ENCODE peak calls at places on chromosomes 6 and 20, in five cellular contexts. E, G, T, D and X are unnamed samples.

GRCh38 chr6:24205020-24205492 is 79.0 kb downstream of the NRSN1 start:
- DNase-seq in E (peak), G (peak), T (no peak), D (no peak), X (no peak)

GRCh38 chr6:104414723-104415122 is 445.0 kb downstream of the HACE1 start:
- DNase-seq in E (peak), G (no peak), T (no peak), D (no peak), X (no peak)

GRCh38 chr6:39416728-39417127 is 94.2 kb upstream of the KCNK16 start:
- DNase-seq in E (no peak), G (peak), T (peak), D (no peak), X (no peak)

GRCh38 chr20:35661013-35661412 is 3.7 kb downstream of the CPNE1 start:
- DNase-seq in E (no peak), G (peak), T (no peak), D (no peak), X (no peak)

GRCh38 chr6:6749791-6750434 is 161.4 kb downstream of the LY86 start:
- DNase-seq in E (no peak), G (peak), T (peak), D (no peak), X (no peak)

GRCh38 chr20:24134284-24134683 is 145.7 kb upstream of the GGTLC1 start:
- DNase-seq in E (no peak), G (no peak), T (peak), D (no peak), X (no peak)

GRCh38 chr6:140269766-140270165 is 895.3 kb upstream of the CITED2 start:
- DNase-seq in E (no peak), G (peak), T (no peak), D (no peak), X (no peak)

GRCh38 chr6:77457720-77458349 is 5.5 kb downstream of the HTR1B start:
- DNase-seq in E (peak), G (peak), T (peak), D (no peak), X (no peak)

GRCh38 chr20:41330343-41330720 is 10.3 kb upstream of the LPIN3 start:
- DNase-seq in E (no peak), G (peak), T (peak), D (no peak), X (no peak)

GRCh38 chr20:59515013-59515905 is 89.1 kb upstream of the PHACTR3 start:
- DNase-seq in E (peak), G (peak), T (peak), D (no peak), X (no peak)

GRCh38 chr6:34138191-34138590 is 7.7 kb downstream of the GRM4 start:
- DNase-seq in E (no peak), G (no peak), T (no peak), D (no peak), X (no peak)

GRCh38 chr6:70180904-70181599 is 121.8 kb downstream of the COL9A1 start:
- DNase-seq in E (no peak), G (no peak), T (no peak), D (no peak), X (no peak)

GRCh38 chr20:61900376-61901293 is 165.0 kb downstream of the TAF4 start:
- DNase-seq in E (no peak), G (no peak), T (no peak), D (no peak), X (no peak)

GRCh38 chr6:74931567-74931966 is 274.3 kb downstream of the COL12A1 start:
- DNase-seq in E (no peak), G (peak), T (no peak), D (no peak), X (no peak)

GRCh38 chr6:157550114-157550989 is 169.4 kb downstream of the ZDHHC14 start:
- DNase-seq in E (no peak), G (no peak), T (peak), D (no peak), X (no peak)

GRCh38 chr6:131923356-131923755 is 27.8 kb downstream of the CCN2 start:
- DNase-seq in E (peak), G (peak), T (peak), D (no peak), X (no peak)

GRCh38 chr6:152952045-152952444 is 30.8 kb downstream of the FBXO5 start:
- DNase-seq in E (no peak), G (peak), T (no peak), D (no peak), X (no peak)

GRCh38 chr6:164178933-164179332 is 764.4 kb downstream of the QKI start:
- DNase-seq in E (no peak), G (no peak), T (no peak), D (no peak), X (no peak)

GRCh38 chr6:111589366-111589765 is 16.3 kb downstream of the TRAF3IP2 start:
- DNase-seq in E (no peak), G (peak), T (no peak), D (no peak), X (no peak)

GRCh38 chr6:18837013-18837412 is 449.9 kb downstream of the RNF144B start:
- DNase-seq in E (no peak), G (no peak), T (no peak), D (no peak), X (no peak)

GRCh38 chr20:5504061-5504739 is 187.4 kb upstream of the PROKR2 start:
- DNase-seq in E (peak), G (peak), T (no peak), D (no peak), X (no peak)

GRCh38 chr20:13533946-13534345 is 104.8 kb downstream of the TASP1 start:
- DNase-seq in E (no peak), G (peak), T (no peak), D (no peak), X (no peak)

GRCh38 chr6:101208152-101208551 is 185.4 kb upstream of the GRIK2 start:
- DNase-seq in E (no peak), G (no peak), T (no peak), D (no peak), X (no peak)

GRCh38 chr6:111987295-111987694 is 66.6 kb upstream of the CCN6 start:
- DNase-seq in E (peak), G (no peak), T (no peak), D (no peak), X (no peak)